ENCODE peak calls at places on chromosomes 1 and 21, in eight cellular contexts. O, C, X, N, W, I, H and D are unnamed samples.

GRCh38 chr1:38926091-38926490 is 15.5 kb downstream of the RHBDL2 start:
- DNase-seq in O (no peak), C (no peak), X (no peak), N (no peak), W (no peak), I (no peak), H (no peak), D (no peak)

GRCh38 chr1:172670791-172671190 is 11.9 kb downstream of the FASLG start:
- DNase-seq in O (no peak), C (no peak), X (no peak), N (peak), W (no peak), I (no peak), H (no peak), D (no peak)

GRCh38 chr1:22952694-22953391 is 19.8 kb downstream of the LACTBL1 start:
- DNase-seq in O (no peak), C (no peak), X (no peak), N (no peak), W (no peak), I (no peak), H (no peak), D (no peak)

GRCh38 chr1:56816909-56817308 is 2.3 kb downstream of the FYB2 start:
- DNase-seq in O (peak), C (no peak), X (no peak), N (no peak), W (no peak), I (no peak), H (no peak), D (no peak)

GRCh38 chr1:6913086-6913485 is 127.8 kb downstream of the CAMTA1 start:
- DNase-seq in O (no peak), C (no peak), X (no peak), N (no peak), W (no peak), I (no peak), H (no peak), D (no peak)

GRCh38 chr1:207818971-207819451 is 67.2 kb downstream of the CD46 start:
- DNase-seq in O (peak), C (no peak), X (peak), N (no peak), W (no peak), I (no peak), H (no peak), D (no peak)

GRCh38 chr1:29698033-29698432 is 461.7 kb downstream of the PTPRU start:
- DNase-seq in O (no peak), C (no peak), X (peak), N (no peak), W (no peak), I (peak), H (peak), D (no peak)

GRCh38 chr21:45571641-45572040 is 29.4 kb upstream of the SLC19A1 start:
- DNase-seq in O (no peak), C (no peak), X (no peak), N (no peak), W (no peak), I (no peak), H (no peak), D (no peak)

GRCh38 chr1:65429806-65430205 is 9.3 kb downstream of the LEPR start:
- DNase-seq in O (peak), C (peak), X (peak), N (no peak), W (no peak), I (peak), H (peak), D (peak)

GRCh38 chr1:162233066-162233465 is 143.6 kb downstream of the SPATA46 start:
- DNase-seq in O (no peak), C (no peak), X (no peak), N (no peak), W (no peak), I (no peak), H (no peak), D (no peak)

GRCh38 chr21:38221594-38221993 is 35.2 kb upstream of the KCNJ15 start:
- DNase-seq in O (no peak), C (no peak), X (no peak), N (no peak), W (no peak), I (no peak), H (no peak), D (no peak)

GRCh38 chr1:245245021-245245667 is 90.4 kb downstream of the KIF26B start:
- DNase-seq in O (no peak), C (no peak), X (no peak), N (no peak), W (no peak), I (no peak), H (no peak), D (no peak)

GRCh38 chr1:202709276-202710041 is 795 bp downstream of the SYT2 start:
- DNase-seq in O (no peak), C (no peak), X (no peak), N (no peak), W (no peak), I (no peak), H (no peak), D (no peak)

GRCh38 chr1:19469004-19469403 is 16.3 kb downstream of the CAPZB start:
- DNase-seq in O (no peak), C (no peak), X (no peak), N (no peak), W (no peak), I (no peak), H (no peak), D (no peak)

GRCh38 chr21:31872452-31873274 is at the start of gene HUNK:
- DNase-seq in O (no peak), C (no peak), X (no peak), N (no peak), W (no peak), I (no peak), H (no peak), D (no peak)

GRCh38 chr1:82152356-82153281 is 351.9 kb downstream of the ADGRL2 start:
- DNase-seq in O (no peak), C (no peak), X (no peak), N (no peak), W (no peak), I (no peak), H (no peak), D (no peak)

GRCh38 chr1:151710187-151710586 is 6.4 kb downstream of the CELF3 start:
- DNase-seq in O (no peak), C (no peak), X (no peak), N (peak), W (no peak), I (no peak), H (no peak), D (no peak)

GRCh38 chr1:24705260-24706073 is 39.8 kb upstream of the CLIC4 start:
- DNase-seq in O (peak), C (no peak), X (peak), N (no peak), W (no peak), I (peak), H (peak), D (peak)